ENCODE peak calls at places on chromosomes 6 and 20, in five cellular contexts. One of them, this sample, is unnamed. For H3K4me1, the result is how much of the 10 kb centered on the place peaks cover.

GRCh38 chr6:139981066-139981624 is 606.7 kb upstream of the CITED2 start:
- DNase-seq in A549: no peak
- DNase-seq in fibroblast of lung: peak
- DNase-seq in astrocyte: no peak
- DNase-seq in sigmoid colon: no peak
- DNase-seq in this sample: peak

GRCh38 chr6:158697798-158698197 is 47.9 kb downstream of the SYTL3 start:
- DNase-seq in fibroblast of lung: peak
- DNase-seq in A549: no peak
- DNase-seq in sigmoid colon: no peak
- DNase-seq in astrocyte: peak
- DNase-seq in this sample: peak

GRCh38 chr6:122422003-122422402 is 22.6 kb downstream of the HSF2 start:
- DNase-seq in A549: no peak
- DNase-seq in sigmoid colon: no peak
- DNase-seq in fibroblast of lung: no peak
- DNase-seq in astrocyte: no peak
- DNase-seq in this sample: no peak

GRCh38 chr6:122008105-122009100 is 391.0 kb upstream of the HSF2 start:
- DNase-seq in A549: no peak
- DNase-seq in sigmoid colon: no peak
- DNase-seq in fibroblast of lung: peak
- DNase-seq in astrocyte: peak
- DNase-seq in this sample: peak

GRCh38 chr6:62891065-62891647 is 320.1 kb upstream of the FKBP1C start:
- DNase-seq in sigmoid colon: no peak
- DNase-seq in fibroblast of lung: no peak
- DNase-seq in astrocyte: no peak
- DNase-seq in A549: no peak
- DNase-seq in this sample: peak

GRCh38 chr6:67606905-67607828 is 1027.9 kb upstream of the ADGRB3 start:
- DNase-seq in A549: no peak
- DNase-seq in sigmoid colon: no peak
- DNase-seq in astrocyte: peak
- DNase-seq in fibroblast of lung: peak
- DNase-seq in this sample: no peak

GRCh38 chr20:12970372-12970821 is 38.4 kb upstream of the SPTLC3 start:
- DNase-seq in fibroblast of lung: peak
- DNase-seq in astrocyte: peak
- DNase-seq in A549: peak
- DNase-seq in sigmoid colon: no peak
- DNase-seq in this sample: peak

GRCh38 chr6:16060039-16060438 is 68.8 kb upstream of the MYLIP start:
- DNase-seq in astrocyte: no peak
- DNase-seq in fibroblast of lung: no peak
- DNase-seq in sigmoid colon: no peak
- DNase-seq in A549: no peak
- DNase-seq in this sample: no peak

GRCh38 chr6:116280161-116280959 is 630 bp upstream of the TSPYL1 start:
- DNase-seq in sigmoid colon: no peak
- DNase-seq in fibroblast of lung: no peak
- DNase-seq in astrocyte: no peak
- DNase-seq in A549: no peak
- DNase-seq in this sample: peak

GRCh38 chr6:116278478-116278822 is 1.3 kb downstream of the TSPYL1 start:
- DNase-seq in sigmoid colon: no peak
- DNase-seq in A549: no peak
- DNase-seq in fibroblast of lung: no peak
- DNase-seq in astrocyte: no peak
- DNase-seq in this sample: no peak

GRCh38 chr6:116279232-116280160 is at the start of gene TSPYL1:
- DNase-seq in A549: peak
- DNase-seq in sigmoid colon: peak
- DNase-seq in astrocyte: peak
- DNase-seq in fibroblast of lung: peak
- DNase-seq in this sample: peak

GRCh38 chr6:116278853-116279231 is 888 bp downstream of the TSPYL1 start:
- DNase-seq in A549: no peak
- DNase-seq in astrocyte: no peak
- DNase-seq in fibroblast of lung: no peak
- DNase-seq in sigmoid colon: peak
- DNase-seq in this sample: no peak

GRCh38 chr6:116277124-116277523 is 2.6 kb downstream of the TSPYL1 start:
- DNase-seq in astrocyte: no peak
- DNase-seq in sigmoid colon: no peak
- DNase-seq in fibroblast of lung: no peak
- DNase-seq in A549: no peak
- DNase-seq in this sample: peak
- H3K4me1 ChIP-seq in astrocyte: under half
- H3K4me1 ChIP-seq in sigmoid colon: half or more
- H3K4me1 ChIP-seq in fibroblast of lung: under half
- H3K4me1 ChIP-seq in A549: under half
- H3K4me1 ChIP-seq in this sample: under half

DNA sequence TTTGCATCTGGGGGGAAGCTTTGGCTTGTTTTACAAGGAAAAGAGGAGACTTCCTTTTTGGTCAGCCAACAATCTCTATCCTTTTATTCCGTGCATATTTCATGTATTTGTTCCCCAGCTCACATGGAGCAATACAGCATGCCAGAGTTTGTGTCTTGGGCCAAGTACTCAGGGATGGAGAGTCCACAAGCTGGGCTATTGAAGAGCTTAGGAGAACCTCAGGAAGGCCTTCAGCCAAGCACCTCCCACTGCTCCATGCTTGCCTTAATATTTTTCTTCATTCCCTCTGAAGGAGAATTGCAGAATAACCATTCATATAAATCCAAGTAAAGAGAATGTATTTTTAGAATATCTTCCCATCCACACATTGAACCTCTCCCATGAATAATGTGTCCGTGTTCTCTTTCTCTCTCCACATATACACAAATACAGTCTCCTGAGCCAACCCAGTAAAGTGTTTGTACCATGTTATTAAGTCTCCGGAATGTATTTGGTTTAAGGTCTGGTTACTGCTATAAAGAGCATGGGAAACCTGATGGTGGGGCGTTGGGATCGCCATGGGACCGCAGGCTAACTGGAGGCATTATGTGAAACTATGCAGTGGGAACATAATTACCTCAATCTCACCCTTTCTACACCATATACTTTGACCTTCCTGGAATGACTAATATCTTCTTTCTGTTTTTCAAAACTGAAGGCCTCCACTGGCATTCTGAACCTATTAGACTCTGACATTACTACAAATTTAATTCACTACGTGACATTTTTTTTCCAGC is 3.0 kb downstream of the LAMA4 start:
- DNase-seq in A549: no peak
- DNase-seq in astrocyte: peak
- DNase-seq in fibroblast of lung: peak
- DNase-seq in sigmoid colon: peak
- DNase-seq in this sample: peak
- H3K4me1 ChIP-seq in A549: under half
- H3K4me1 ChIP-seq in astrocyte: under half
- H3K4me1 ChIP-seq in fibroblast of lung: under half
- H3K4me1 ChIP-seq in sigmoid colon: half or more
- H3K4me1 ChIP-seq in this sample: half or more

DNA sequence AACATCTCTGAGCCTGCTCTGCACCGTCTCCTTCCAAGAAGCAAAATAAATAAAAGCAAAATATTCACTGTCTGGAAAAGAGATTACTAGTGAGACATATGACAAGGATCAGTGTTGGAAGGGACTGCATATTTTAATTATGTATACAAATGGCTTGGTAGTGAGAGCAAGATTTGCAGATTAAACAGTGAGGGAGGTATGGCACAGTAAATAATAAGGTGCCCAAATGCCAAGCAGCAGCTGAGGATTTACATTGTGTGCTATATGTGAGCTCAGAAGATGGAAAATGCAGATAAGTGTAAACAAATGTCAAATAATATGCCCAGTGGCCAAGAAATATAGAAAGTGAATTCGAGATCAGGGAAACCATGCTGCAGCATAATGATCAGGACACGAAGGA is 173.8 kb upstream of the NRSN1 start:
- DNase-seq in fibroblast of lung: no peak
- DNase-seq in A549: no peak
- DNase-seq in sigmoid colon: no peak
- DNase-seq in astrocyte: no peak
- DNase-seq in this sample: no peak
- H3K4me1 ChIP-seq in fibroblast of lung: under half
- H3K4me1 ChIP-seq in A549: under half
- H3K4me1 ChIP-seq in sigmoid colon: under half
- H3K4me1 ChIP-seq in astrocyte: under half
- H3K4me1 ChIP-seq in this sample: under half

GRCh38 chr20:59776626-59777320 is 156.7 kb downstream of the SYCP2 start:
- DNase-seq in sigmoid colon: peak
- DNase-seq in A549: no peak
- DNase-seq in fibroblast of lung: no peak
- DNase-seq in astrocyte: no peak
- DNase-seq in this sample: no peak

GRCh38 chr20:59777321-59777705 is 156.1 kb downstream of the SYCP2 start:
- DNase-seq in sigmoid colon: peak
- DNase-seq in A549: no peak
- DNase-seq in astrocyte: no peak
- DNase-seq in fibroblast of lung: no peak
- DNase-seq in this sample: no peak

GRCh38 chr20:59777814-59778575 is 155.4 kb downstream of the SYCP2 start:
- DNase-seq in fibroblast of lung: no peak
- DNase-seq in A549: no peak
- DNase-seq in astrocyte: no peak
- DNase-seq in sigmoid colon: peak
- DNase-seq in this sample: no peak

GRCh38 chr20:59775221-59776055 is 158.0 kb downstream of the SYCP2 start:
- DNase-seq in fibroblast of lung: no peak
- DNase-seq in A549: no peak
- DNase-seq in astrocyte: no peak
- DNase-seq in sigmoid colon: peak
- DNase-seq in this sample: no peak

DNA sequence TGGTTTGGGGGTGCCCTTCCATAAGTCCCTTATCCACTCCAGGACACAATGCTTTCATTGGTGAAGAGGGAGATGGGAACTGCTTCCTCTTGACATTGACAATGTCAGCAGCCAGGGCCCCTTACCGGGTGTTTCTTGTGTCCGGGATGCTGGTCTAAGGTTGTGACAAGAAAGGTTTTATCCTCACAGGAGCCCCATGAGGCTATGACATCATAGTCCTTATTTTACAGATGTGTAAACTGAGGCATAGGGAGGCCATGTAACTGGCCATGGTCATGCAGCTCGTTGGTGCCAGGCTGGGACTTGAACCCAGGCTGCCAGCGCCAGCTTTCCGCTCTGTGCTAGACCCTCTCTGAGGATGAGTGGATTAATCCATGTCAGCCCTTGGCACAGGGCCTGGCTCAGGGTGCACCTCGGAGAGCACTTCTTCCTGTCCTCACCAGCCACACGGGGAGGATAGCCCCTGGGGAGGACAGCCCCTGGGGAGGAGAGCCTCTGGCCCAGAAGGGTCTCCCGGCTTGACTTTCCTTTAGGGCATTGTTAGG is 157.3 kb downstream of the SYCP2 start:
- DNase-seq in astrocyte: no peak
- DNase-seq in fibroblast of lung: no peak
- DNase-seq in A549: no peak
- DNase-seq in sigmoid colon: peak
- DNase-seq in this sample: no peak
- H3K4me1 ChIP-seq in astrocyte: under half
- H3K4me1 ChIP-seq in fibroblast of lung: under half
- H3K4me1 ChIP-seq in A549: under half
- H3K4me1 ChIP-seq in sigmoid colon: under half
- H3K4me1 ChIP-seq in this sample: under half

GRCh38 chr6:111562271-111562670 is 43.4 kb downstream of the TRAF3IP2 start:
- DNase-seq in sigmoid colon: no peak
- DNase-seq in A549: no peak
- DNase-seq in astrocyte: no peak
- DNase-seq in fibroblast of lung: no peak
- DNase-seq in this sample: no peak
- H3K4me1 ChIP-seq in sigmoid colon: half or more
- H3K4me1 ChIP-seq in A549: under half
- H3K4me1 ChIP-seq in astrocyte: under half
- H3K4me1 ChIP-seq in fibroblast of lung: under half
- H3K4me1 ChIP-seq in this sample: under half

GRCh38 chr6:43627008-43627825 is 1.8 kb downstream of the GTPBP2 start:
- DNase-seq in A549: peak
- DNase-seq in fibroblast of lung: peak
- DNase-seq in sigmoid colon: peak
- DNase-seq in astrocyte: peak
- DNase-seq in this sample: peak

GRCh38 chr6:43628392-43629103 is 516 bp downstream of the GTPBP2 start:
- DNase-seq in astrocyte: peak
- DNase-seq in A549: peak
- DNase-seq in fibroblast of lung: peak
- DNase-seq in sigmoid colon: peak
- DNase-seq in this sample: peak

GRCh38 chr6:43629104-43629504 is at the start of gene GTPBP2:
- DNase-seq in sigmoid colon: peak
- DNase-seq in astrocyte: peak
- DNase-seq in A549: peak
- DNase-seq in fibroblast of lung: peak
- DNase-seq in this sample: peak

GRCh38 chr6:43630980-43631619 is 2.0 kb upstream of the GTPBP2 start:
- DNase-seq in fibroblast of lung: no peak
- DNase-seq in A549: no peak
- DNase-seq in sigmoid colon: no peak
- DNase-seq in astrocyte: no peak
- DNase-seq in this sample: no peak

GRCh38 chr6:43629505-43630300 is 639 bp upstream of the GTPBP2 start:
- DNase-seq in fibroblast of lung: peak
- DNase-seq in A549: peak
- DNase-seq in astrocyte: peak
- DNase-seq in sigmoid colon: peak
- DNase-seq in this sample: peak
- H3K4me1 ChIP-seq in fibroblast of lung: under half
- H3K4me1 ChIP-seq in A549: under half
- H3K4me1 ChIP-seq in astrocyte: under half
- H3K4me1 ChIP-seq in sigmoid colon: under half
- H3K4me1 ChIP-seq in this sample: under half

This sample was measured in GM23248.